ENCODE peak calls at places on chromosomes 4 and X, in seven cellular contexts. One of them, this sample, is unnamed.

GRCh38 chr4:104352211-104352610 is 142.5 kb downstream of the CXXC4 start:
- DNase-seq in HCT116: no peak
- DNase-seq in IMR-90: no peak
- DNase-seq in foreskin fibroblast: no peak
- DNase-seq in stomach: no peak
- DNase-seq in nephron progenitor cell: no peak
- DNase-seq in adrenal gland: no peak
- DNase-seq in this sample: no peak

GRCh38 chr4:4872148-4872903 is 12.9 kb downstream of the MSX1 start:
- DNase-seq in stomach: no peak
- DNase-seq in IMR-90: no peak
- DNase-seq in HCT116: no peak
- DNase-seq in adrenal gland: no peak
- DNase-seq in foreskin fibroblast: no peak
- DNase-seq in nephron progenitor cell: peak
- DNase-seq in this sample: no peak

GRCh38 chrX:132023896-132024386 is 839 bp downstream of the STK26 start:
- DNase-seq in HCT116: no peak
- DNase-seq in foreskin fibroblast: no peak
- DNase-seq in IMR-90: no peak
- DNase-seq in stomach: no peak
- DNase-seq in nephron progenitor cell: peak
- DNase-seq in adrenal gland: no peak
- DNase-seq in this sample: no peak

GRCh38 chrX:71652405-71652804 is 14.9 kb upstream of the LOC101059915 start:
- DNase-seq in stomach: peak
- DNase-seq in HCT116: peak
- DNase-seq in adrenal gland: peak
- DNase-seq in IMR-90: peak
- DNase-seq in foreskin fibroblast: peak
- DNase-seq in nephron progenitor cell: peak
- DNase-seq in this sample: no peak

GRCh38 chr4:74805601-74806000 is 11.3 kb upstream of the BTC start:
- DNase-seq in adrenal gland: no peak
- DNase-seq in stomach: no peak
- DNase-seq in IMR-90: peak
- DNase-seq in foreskin fibroblast: peak
- DNase-seq in nephron progenitor cell: no peak
- DNase-seq in HCT116: peak
- DNase-seq in this sample: no peak

GRCh38 chr4:86367577-86367976 is 7.7 kb upstream of the MAPK10 start:
- DNase-seq in adrenal gland: no peak
- DNase-seq in HCT116: no peak
- DNase-seq in stomach: no peak
- DNase-seq in IMR-90: no peak
- DNase-seq in nephron progenitor cell: no peak
- DNase-seq in foreskin fibroblast: peak
- DNase-seq in this sample: no peak

GRCh38 chr4:36763814-36764213 is 480.7 kb upstream of the NWD2 start:
- DNase-seq in adrenal gland: no peak
- DNase-seq in nephron progenitor cell: no peak
- DNase-seq in HCT116: no peak
- DNase-seq in foreskin fibroblast: no peak
- DNase-seq in stomach: no peak
- DNase-seq in IMR-90: no peak
- DNase-seq in this sample: no peak

GRCh38 chr4:157280673-157281072 is 60.1 kb downstream of the GRIA2 start:
- DNase-seq in nephron progenitor cell: no peak
- DNase-seq in foreskin fibroblast: no peak
- DNase-seq in IMR-90: no peak
- DNase-seq in HCT116: no peak
- DNase-seq in stomach: no peak
- DNase-seq in adrenal gland: no peak
- DNase-seq in this sample: no peak

GRCh38 chr4:128979934-128980333 is 113.4 kb downstream of the SCLT1 start:
- DNase-seq in HCT116: no peak
- DNase-seq in nephron progenitor cell: no peak
- DNase-seq in foreskin fibroblast: peak
- DNase-seq in IMR-90: peak
- DNase-seq in adrenal gland: peak
- DNase-seq in stomach: no peak
- DNase-seq in this sample: no peak

GRCh38 chr4:8869879-8870646 is 1.6 kb downstream of the HMX1 start:
- DNase-seq in adrenal gland: no peak
- DNase-seq in IMR-90: no peak
- DNase-seq in stomach: no peak
- DNase-seq in foreskin fibroblast: no peak
- DNase-seq in HCT116: no peak
- DNase-seq in nephron progenitor cell: no peak
- DNase-seq in this sample: no peak

GRCh38 chr4:121277194-121278105 is 103.4 kb downstream of the QRFPR start:
- DNase-seq in stomach: no peak
- DNase-seq in nephron progenitor cell: peak
- DNase-seq in foreskin fibroblast: no peak
- DNase-seq in HCT116: peak
- DNase-seq in adrenal gland: no peak
- DNase-seq in IMR-90: no peak
- DNase-seq in this sample: no peak

GRCh38 chr4:91092398-91092955 is 965.3 kb downstream of the CCSER1 start:
- DNase-seq in stomach: no peak
- DNase-seq in foreskin fibroblast: no peak
- DNase-seq in adrenal gland: no peak
- DNase-seq in IMR-90: no peak
- DNase-seq in HCT116: no peak
- DNase-seq in nephron progenitor cell: no peak
- DNase-seq in this sample: no peak

GRCh38 chrX:66053414-66053813 is 13.5 kb upstream of the VSIG4 start:
- DNase-seq in stomach: no peak
- DNase-seq in HCT116: no peak
- DNase-seq in IMR-90: no peak
- DNase-seq in adrenal gland: no peak
- DNase-seq in foreskin fibroblast: no peak
- DNase-seq in nephron progenitor cell: no peak
- DNase-seq in this sample: no peak

GRCh38 chr4:2350982-2351381 is 67.5 kb downstream of the ZFYVE28 start:
- DNase-seq in stomach: no peak
- DNase-seq in adrenal gland: no peak
- DNase-seq in foreskin fibroblast: no peak
- DNase-seq in IMR-90: no peak
- DNase-seq in nephron progenitor cell: no peak
- DNase-seq in HCT116: no peak
- DNase-seq in this sample: no peak

GRCh38 chr4:152257601-152258066 is 278.3 kb downstream of the FBXW7 start:
- DNase-seq in IMR-90: peak
- DNase-seq in adrenal gland: no peak
- DNase-seq in HCT116: no peak
- DNase-seq in foreskin fibroblast: peak
- DNase-seq in nephron progenitor cell: no peak
- DNase-seq in stomach: no peak
- DNase-seq in this sample: no peak

GRCh38 chrX:130121505-130121800 is 11.2 kb upstream of the ELF4 start:
- DNase-seq in adrenal gland: no peak
- DNase-seq in nephron progenitor cell: no peak
- DNase-seq in stomach: no peak
- DNase-seq in IMR-90: no peak
- DNase-seq in foreskin fibroblast: no peak
- DNase-seq in HCT116: no peak
- DNase-seq in this sample: no peak

GRCh38 chr4:6152879-6153705 is 47.3 kb downstream of the JAKMIP1 start:
- DNase-seq in stomach: no peak
- DNase-seq in HCT116: no peak
- DNase-seq in nephron progenitor cell: no peak
- DNase-seq in IMR-90: no peak
- DNase-seq in foreskin fibroblast: no peak
- DNase-seq in adrenal gland: no peak
- DNase-seq in this sample: no peak

GRCh38 chr4:83917572-83917971 is 381.7 kb downstream of the GPAT3 start:
- DNase-seq in foreskin fibroblast: no peak
- DNase-seq in stomach: no peak
- DNase-seq in HCT116: no peak
- DNase-seq in adrenal gland: no peak
- DNase-seq in nephron progenitor cell: no peak
- DNase-seq in IMR-90: peak
- DNase-seq in this sample: no peak

GRCh38 chr4:122480023-122480422 is 23.5 kb upstream of the IL2 start:
- DNase-seq in IMR-90: peak
- DNase-seq in HCT116: no peak
- DNase-seq in foreskin fibroblast: no peak
- DNase-seq in adrenal gland: no peak
- DNase-seq in nephron progenitor cell: no peak
- DNase-seq in stomach: no peak
- DNase-seq in this sample: no peak

GRCh38 chrX:49610718-49611310 is 12.0 kb downstream of the GAGE1 start:
- DNase-seq in IMR-90: no peak
- DNase-seq in stomach: no peak
- DNase-seq in HCT116: no peak
- DNase-seq in nephron progenitor cell: no peak
- DNase-seq in adrenal gland: no peak
- DNase-seq in foreskin fibroblast: no peak
- DNase-seq in this sample: no peak

GRCh38 chr4:1187182-1187581 is 14.8 kb upstream of the SPON2 start:
- DNase-seq in adrenal gland: no peak
- DNase-seq in IMR-90: peak
- DNase-seq in stomach: peak
- DNase-seq in foreskin fibroblast: no peak
- DNase-seq in HCT116: no peak
- DNase-seq in nephron progenitor cell: no peak
- DNase-seq in this sample: no peak

GRCh38 chrX:18702362-18703195 is 4.9 kb upstream of the PPEF1 start:
- DNase-seq in foreskin fibroblast: peak
- DNase-seq in IMR-90: peak
- DNase-seq in stomach: no peak
- DNase-seq in nephron progenitor cell: no peak
- DNase-seq in HCT116: no peak
- DNase-seq in adrenal gland: no peak
- DNase-seq in this sample: no peak

GRCh38 chrX:136310411-136310810 is 9.6 kb downstream of the ADGRG4 start:
- DNase-seq in adrenal gland: no peak
- DNase-seq in IMR-90: peak
- DNase-seq in nephron progenitor cell: no peak
- DNase-seq in stomach: no peak
- DNase-seq in HCT116: no peak
- DNase-seq in foreskin fibroblast: no peak
- DNase-seq in this sample: no peak

DNA sequence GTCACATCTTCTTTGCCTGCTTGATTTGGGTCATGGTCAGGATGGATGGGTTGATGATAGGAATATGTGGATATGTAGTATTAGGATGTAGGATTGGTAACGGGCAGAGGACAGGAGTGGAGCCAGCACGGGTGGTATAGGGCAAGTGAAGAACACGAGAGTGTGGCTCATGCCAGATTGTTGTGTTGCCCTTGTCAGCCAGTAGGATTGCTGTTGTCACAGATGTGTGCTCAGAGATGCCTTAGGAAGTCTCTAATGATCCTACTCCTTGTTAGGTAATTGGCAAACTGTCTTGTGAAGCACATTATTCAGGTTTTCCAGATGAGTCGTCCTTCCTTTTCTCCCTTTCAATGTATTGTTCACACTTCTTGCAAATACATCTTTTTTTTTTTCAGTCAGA is 5.5 kb downstream of the ATP10D start:
- DNase-seq in stomach: no peak
- DNase-seq in foreskin fibroblast: no peak
- DNase-seq in HCT116: peak
- DNase-seq in nephron progenitor cell: no peak
- DNase-seq in adrenal gland: peak
- DNase-seq in IMR-90: no peak
- DNase-seq in this sample: no peak
- TF ChIP-seq CTCF in stomach: peak
- TF ChIP-seq CTCF in foreskin fibroblast: peak
- TF ChIP-seq CTCF in HCT116: peak
- TF ChIP-seq CTCF in nephron progenitor cell: peak
- TF ChIP-seq CTCF in adrenal gland: peak
- TF ChIP-seq CTCF in IMR-90: peak
- TF ChIP-seq CTCF in this sample: peak

DNA sequence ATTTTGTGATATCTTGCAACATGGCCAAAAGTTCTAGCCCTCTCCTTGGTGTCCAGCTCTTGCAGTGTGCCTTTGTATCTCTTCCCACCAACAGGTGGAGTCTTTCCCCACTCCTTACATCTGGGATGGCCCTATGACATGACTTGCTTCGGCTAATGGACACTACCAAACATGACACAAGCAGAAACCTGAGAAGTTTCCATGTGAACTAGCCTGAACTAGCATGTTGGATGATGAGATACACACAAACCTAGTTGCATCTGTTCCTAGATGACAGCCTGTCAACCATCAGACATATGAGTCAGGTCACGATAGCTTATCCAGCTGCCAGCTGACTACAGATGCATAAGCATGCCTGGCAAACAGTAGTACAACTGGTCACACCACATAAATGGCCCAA is 207.5 kb upstream of the FTHL17 start:
- DNase-seq in IMR-90: peak
- DNase-seq in stomach: no peak
- DNase-seq in foreskin fibroblast: no peak
- DNase-seq in nephron progenitor cell: no peak
- DNase-seq in adrenal gland: no peak
- DNase-seq in HCT116: no peak
- DNase-seq in this sample: no peak
- TF ChIP-seq CTCF in IMR-90: peak
- TF ChIP-seq CTCF in stomach: no peak
- TF ChIP-seq CTCF in foreskin fibroblast: no peak
- TF ChIP-seq CTCF in nephron progenitor cell: peak
- TF ChIP-seq CTCF in adrenal gland: peak
- TF ChIP-seq CTCF in HCT116: no peak
- TF ChIP-seq CTCF in this sample: no peak

GRCh38 chr4:70508801-70509200 is 9.6 kb upstream of the AMTN start:
- DNase-seq in foreskin fibroblast: no peak
- DNase-seq in adrenal gland: no peak
- DNase-seq in IMR-90: no peak
- DNase-seq in nephron progenitor cell: no peak
- DNase-seq in stomach: no peak
- DNase-seq in HCT116: no peak
- DNase-seq in this sample: no peak

GRCh38 chr4:70515342-70516245 is 2.8 kb upstream of the AMTN start:
- DNase-seq in foreskin fibroblast: no peak
- DNase-seq in adrenal gland: no peak
- DNase-seq in nephron progenitor cell: no peak
- DNase-seq in IMR-90: no peak
- DNase-seq in stomach: no peak
- DNase-seq in HCT116: no peak
- DNase-seq in this sample: no peak

GRCh38 chr4:70511365-70511764 is 7.0 kb upstream of the AMTN start:
- DNase-seq in IMR-90: no peak
- DNase-seq in HCT116: no peak
- DNase-seq in foreskin fibroblast: no peak
- DNase-seq in nephron progenitor cell: no peak
- DNase-seq in stomach: no peak
- DNase-seq in adrenal gland: no peak
- DNase-seq in this sample: no peak
- TF ChIP-seq CTCF in IMR-90: no peak
- TF ChIP-seq CTCF in HCT116: no peak
- TF ChIP-seq CTCF in foreskin fibroblast: no peak
- TF ChIP-seq CTCF in nephron progenitor cell: no peak
- TF ChIP-seq CTCF in stomach: no peak
- TF ChIP-seq CTCF in adrenal gland: no peak
- TF ChIP-seq CTCF in this sample: no peak

GRCh38 chr4:13881880-13882279 is 254.4 kb upstream of the BOD1L1 start:
- DNase-seq in IMR-90: no peak
- DNase-seq in foreskin fibroblast: no peak
- DNase-seq in adrenal gland: no peak
- DNase-seq in stomach: no peak
- DNase-seq in nephron progenitor cell: no peak
- DNase-seq in HCT116: no peak
- DNase-seq in this sample: no peak
- TF ChIP-seq CTCF in IMR-90: peak
- TF ChIP-seq CTCF in foreskin fibroblast: peak
- TF ChIP-seq CTCF in adrenal gland: no peak
- TF ChIP-seq CTCF in stomach: no peak
- TF ChIP-seq CTCF in nephron progenitor cell: no peak
- TF ChIP-seq CTCF in HCT116: no peak
- TF ChIP-seq CTCF in this sample: no peak

GRCh38 chrX:97308161-97308560 is 424.5 kb downstream of the RPA4 start:
- DNase-seq in foreskin fibroblast: peak
- DNase-seq in HCT116: no peak
- DNase-seq in adrenal gland: no peak
- DNase-seq in stomach: no peak
- DNase-seq in IMR-90: peak
- DNase-seq in nephron progenitor cell: no peak
- DNase-seq in this sample: no peak
- TF ChIP-seq CTCF in foreskin fibroblast: no peak
- TF ChIP-seq CTCF in HCT116: no peak
- TF ChIP-seq CTCF in adrenal gland: no peak
- TF ChIP-seq CTCF in stomach: no peak
- TF ChIP-seq CTCF in IMR-90: no peak
- TF ChIP-seq CTCF in nephron progenitor cell: no peak
- TF ChIP-seq CTCF in this sample: no peak